ENCODE peak calls at places on chromosomes 13 and 19, in six cellular contexts. One of them, this sample, is unnamed.
A peak's percentile ranks its signal among the peaks of the same experiment; 100 is the strongest.

GRCh38 chr19:58330458-58330857 is 3.7 kb downstream of the ZSCAN22 start:
- DNase-seq in sigmoid colon: no peak
- DNase-seq in AG10803: peak; percentile 59
- DNase-seq in RWPE2: no peak
- DNase-seq in osteoblast: peak; percentile 96
- DNase-seq in choroid plexus epithelial cell: peak; percentile 71
- DNase-seq in this sample: no peak

GRCh38 chr13:98565726-98566577 is 11.0 kb downstream of the STK24 start:
- DNase-seq in sigmoid colon: peak; percentile 68
- DNase-seq in AG10803: no peak
- DNase-seq in RWPE2: no peak
- DNase-seq in osteoblast: peak; percentile 45
- DNase-seq in choroid plexus epithelial cell: no peak
- DNase-seq in this sample: no peak

GRCh38 chr19:48740705-48741030 is 258 bp upstream of the RASIP1 start:
- DNase-seq in sigmoid colon: no peak
- DNase-seq in AG10803: no peak
- DNase-seq in RWPE2: no peak
- DNase-seq in osteoblast: no peak
- DNase-seq in choroid plexus epithelial cell: no peak
- DNase-seq in this sample: no peak

GRCh38 chr13:51832471-51833152 is 12.4 kb downstream of the TMEM272 start:
- DNase-seq in sigmoid colon: no peak
- DNase-seq in AG10803: peak; percentile 35
- DNase-seq in RWPE2: no peak
- DNase-seq in osteoblast: peak; percentile 86
- DNase-seq in choroid plexus epithelial cell: peak; percentile 54
- DNase-seq in this sample: no peak

GRCh38 chr13:41465215-41465907 is 8.0 kb downstream of the RGCC start:
- DNase-seq in sigmoid colon: no peak
- DNase-seq in AG10803: peak; percentile 70
- DNase-seq in RWPE2: no peak
- DNase-seq in osteoblast: peak; percentile 95
- DNase-seq in choroid plexus epithelial cell: peak; percentile 81
- DNase-seq in this sample: peak; percentile 31

GRCh38 chr19:30373593-30373992 is 1.4 kb downstream of the ZNF536 start:
- DNase-seq in sigmoid colon: no peak
- DNase-seq in AG10803: no peak
- DNase-seq in RWPE2: no peak
- DNase-seq in osteoblast: no peak
- DNase-seq in choroid plexus epithelial cell: no peak
- DNase-seq in this sample: no peak

GRCh38 chr13:35179494-35179893 is 237.4 kb downstream of the NBEA start:
- DNase-seq in sigmoid colon: no peak
- DNase-seq in AG10803: peak; percentile 90
- DNase-seq in RWPE2: no peak
- DNase-seq in osteoblast: no peak
- DNase-seq in choroid plexus epithelial cell: peak; percentile 11
- DNase-seq in this sample: no peak

GRCh38 chr13:20141238-20142018 is 19.4 kb downstream of the GJA3 start:
- DNase-seq in sigmoid colon: no peak
- DNase-seq in AG10803: no peak
- DNase-seq in RWPE2: no peak
- DNase-seq in osteoblast: no peak
- DNase-seq in choroid plexus epithelial cell: no peak
- DNase-seq in this sample: no peak

GRCh38 chr13:59494560-59494970 is 669.2 kb downstream of the DIAPH3 start:
- DNase-seq in sigmoid colon: peak; percentile 66
- DNase-seq in AG10803: peak; percentile 40
- DNase-seq in RWPE2: no peak
- DNase-seq in osteoblast: no peak
- DNase-seq in choroid plexus epithelial cell: peak; percentile 94
- DNase-seq in this sample: peak; percentile 19

GRCh38 chr19:38684078-38684861 is 36.8 kb downstream of the ACTN4 start:
- DNase-seq in sigmoid colon: peak; percentile 91
- DNase-seq in AG10803: peak; percentile 93
- DNase-seq in RWPE2: peak; percentile 98
- DNase-seq in osteoblast: peak; percentile 93
- DNase-seq in choroid plexus epithelial cell: peak; percentile 90
- DNase-seq in this sample: peak; percentile 83
- TF ChIP-seq CTCF in sigmoid colon: no peak
- TF ChIP-seq CTCF in AG10803: peak; percentile 1
- TF ChIP-seq CTCF in RWPE2: no peak
- TF ChIP-seq CTCF in osteoblast: no peak
- TF ChIP-seq CTCF in choroid plexus epithelial cell: peak; percentile 15
- TF ChIP-seq CTCF in this sample: no peak

GRCh38 chr19:2274937-2275535 is 6.9 kb downstream of the PEAK3 start:
- DNase-seq in sigmoid colon: peak; percentile 83
- DNase-seq in AG10803: peak; percentile 67
- DNase-seq in RWPE2: no peak
- DNase-seq in osteoblast: peak; percentile 98
- DNase-seq in choroid plexus epithelial cell: peak; percentile 70
- DNase-seq in this sample: no peak
- H3K4me3 ChIP-seq in sigmoid colon: no peak overlapping the region
- H3K4me3 ChIP-seq in AG10803: no peak overlapping the region
- H3K4me3 ChIP-seq in RWPE2: no peak overlapping the region
- H3K4me3 ChIP-seq in osteoblast: no peak overlapping the region
- H3K4me3 ChIP-seq in choroid plexus epithelial cell: no peak overlapping the region
- H3K4me3 ChIP-seq in this sample: no peak overlapping the region

GRCh38 chr19:1601613-1602064 is 3.6 kb downstream of the UQCR11 start:
- DNase-seq in sigmoid colon: no peak
- DNase-seq in AG10803: no peak
- DNase-seq in RWPE2: no peak
- DNase-seq in osteoblast: no peak
- DNase-seq in choroid plexus epithelial cell: peak; percentile 15
- DNase-seq in this sample: no peak
- TF ChIP-seq CTCF in sigmoid colon: no peak
- TF ChIP-seq CTCF in AG10803: peak; percentile 10
- TF ChIP-seq CTCF in RWPE2: no peak
- TF ChIP-seq CTCF in osteoblast: no peak
- TF ChIP-seq CTCF in choroid plexus epithelial cell: peak; percentile 41
- TF ChIP-seq CTCF in this sample: no peak

DNA sequence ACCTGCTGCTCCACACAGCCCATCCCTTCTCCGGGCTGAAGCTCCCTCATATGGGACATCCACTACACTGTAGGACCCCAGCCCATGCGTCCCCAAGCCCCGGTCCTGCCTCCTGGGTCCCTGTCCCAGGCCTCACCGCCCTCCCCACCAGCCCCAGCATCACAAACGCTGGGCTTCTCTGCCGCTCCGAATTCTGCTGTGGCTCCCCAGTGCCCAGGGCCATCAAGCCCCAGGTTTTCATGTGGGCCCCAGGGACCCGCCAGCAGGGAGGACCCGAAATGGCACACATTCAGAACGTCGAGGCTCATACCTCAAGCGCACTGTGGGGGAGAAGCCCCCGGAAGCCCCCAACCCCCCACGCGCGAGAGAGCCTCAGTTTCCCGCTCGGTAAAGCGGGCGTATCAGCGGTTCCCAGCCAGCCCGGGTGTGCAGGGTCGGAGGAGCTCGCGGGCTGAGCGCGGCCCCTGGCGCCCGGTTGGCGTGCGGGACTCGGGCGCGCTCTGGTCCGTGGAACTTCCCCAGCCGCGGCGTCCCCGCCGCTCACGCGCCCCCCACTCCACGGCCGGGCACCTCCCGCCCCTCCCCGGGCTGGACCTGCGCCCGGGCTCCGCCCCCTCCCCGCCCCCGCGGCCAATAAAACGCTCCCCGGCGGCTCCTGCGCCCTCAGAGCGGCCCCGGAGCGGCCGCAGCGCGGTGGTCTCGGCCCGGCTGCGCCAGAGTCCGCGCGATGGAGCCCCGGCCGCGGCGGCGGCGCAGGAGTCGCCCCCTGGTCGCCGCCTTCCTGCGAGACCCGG is at the start of gene PLK5:
- DNase-seq in sigmoid colon: no peak
- DNase-seq in AG10803: no peak
- DNase-seq in RWPE2: no peak
- DNase-seq in osteoblast: peak; percentile 82
- DNase-seq in choroid plexus epithelial cell: no peak
- DNase-seq in this sample: no peak
- H3K4me3 ChIP-seq in sigmoid colon: peak within 1 kb of the TSS; percentile 36
- H3K4me3 ChIP-seq in AG10803: no peak within 1 kb of the TSS
- H3K4me3 ChIP-seq in RWPE2: no peak within 1 kb of the TSS
- H3K4me3 ChIP-seq in osteoblast: no peak within 1 kb of the TSS
- H3K4me3 ChIP-seq in choroid plexus epithelial cell: no peak within 1 kb of the TSS
- H3K4me3 ChIP-seq in this sample: no peak within 1 kb of the TSS

GRCh38 chr13:36815069-36815468 is 4.0 kb upstream of the RFXAP start:
- DNase-seq in sigmoid colon: no peak
- DNase-seq in AG10803: no peak
- DNase-seq in RWPE2: no peak
- DNase-seq in osteoblast: no peak
- DNase-seq in choroid plexus epithelial cell: no peak
- DNase-seq in this sample: no peak
- TF ChIP-seq CTCF in sigmoid colon: no peak
- TF ChIP-seq CTCF in AG10803: peak; percentile 51
- TF ChIP-seq CTCF in RWPE2: no peak
- TF ChIP-seq CTCF in osteoblast: peak; percentile 46
- TF ChIP-seq CTCF in choroid plexus epithelial cell: peak; percentile 42
- TF ChIP-seq CTCF in this sample: peak; percentile 30

GRCh38 chr13:40192516-40193257 is 473.8 kb downstream of the FOXO1 start:
- DNase-seq in sigmoid colon: no peak
- DNase-seq in AG10803: peak; percentile 18
- DNase-seq in RWPE2: no peak
- DNase-seq in osteoblast: no peak
- DNase-seq in choroid plexus epithelial cell: no peak
- DNase-seq in this sample: no peak
- H3K4me3 ChIP-seq in sigmoid colon: peak overlapping the region; percentile 12
- H3K4me3 ChIP-seq in AG10803: no peak overlapping the region
- H3K4me3 ChIP-seq in RWPE2: no peak overlapping the region
- H3K4me3 ChIP-seq in osteoblast: no peak overlapping the region
- H3K4me3 ChIP-seq in choroid plexus epithelial cell: no peak overlapping the region
- H3K4me3 ChIP-seq in this sample: no peak overlapping the region

GRCh38 chr19:40502647-40503046 is 35.8 kb downstream of the SPTBN4 start:
- DNase-seq in sigmoid colon: no peak
- DNase-seq in AG10803: no peak
- DNase-seq in RWPE2: no peak
- DNase-seq in osteoblast: peak; percentile 73
- DNase-seq in choroid plexus epithelial cell: peak; percentile 6
- DNase-seq in this sample: no peak
- TF ChIP-seq CTCF in sigmoid colon: no peak
- TF ChIP-seq CTCF in AG10803: no peak
- TF ChIP-seq CTCF in RWPE2: no peak
- TF ChIP-seq CTCF in osteoblast: no peak
- TF ChIP-seq CTCF in choroid plexus epithelial cell: peak; percentile 22
- TF ChIP-seq CTCF in this sample: no peak

GRCh38 chr19:17966115-17966455 is 822 bp upstream of the KCNN1 start:
- DNase-seq in sigmoid colon: no peak
- DNase-seq in AG10803: no peak
- DNase-seq in RWPE2: no peak
- DNase-seq in osteoblast: peak; percentile 84
- DNase-seq in choroid plexus epithelial cell: no peak
- DNase-seq in this sample: no peak

GRCh38 chr19:17967258-17968051 is 548 bp downstream of the KCNN1 start:
- DNase-seq in sigmoid colon: no peak
- DNase-seq in AG10803: no peak
- DNase-seq in RWPE2: no peak
- DNase-seq in osteoblast: peak; percentile 88
- DNase-seq in choroid plexus epithelial cell: no peak
- DNase-seq in this sample: no peak

GRCh38 chr19:17968376-17968775 is 1.5 kb downstream of the KCNN1 start:
- DNase-seq in sigmoid colon: no peak
- DNase-seq in AG10803: no peak
- DNase-seq in RWPE2: no peak
- DNase-seq in osteoblast: peak; percentile 85
- DNase-seq in choroid plexus epithelial cell: no peak
- DNase-seq in this sample: no peak

GRCh38 chr19:17965370-17966114 is 1.4 kb upstream of the KCNN1 start:
- DNase-seq in sigmoid colon: no peak
- DNase-seq in AG10803: no peak
- DNase-seq in RWPE2: no peak
- DNase-seq in osteoblast: peak; percentile 82
- DNase-seq in choroid plexus epithelial cell: no peak
- DNase-seq in this sample: no peak

DNA sequence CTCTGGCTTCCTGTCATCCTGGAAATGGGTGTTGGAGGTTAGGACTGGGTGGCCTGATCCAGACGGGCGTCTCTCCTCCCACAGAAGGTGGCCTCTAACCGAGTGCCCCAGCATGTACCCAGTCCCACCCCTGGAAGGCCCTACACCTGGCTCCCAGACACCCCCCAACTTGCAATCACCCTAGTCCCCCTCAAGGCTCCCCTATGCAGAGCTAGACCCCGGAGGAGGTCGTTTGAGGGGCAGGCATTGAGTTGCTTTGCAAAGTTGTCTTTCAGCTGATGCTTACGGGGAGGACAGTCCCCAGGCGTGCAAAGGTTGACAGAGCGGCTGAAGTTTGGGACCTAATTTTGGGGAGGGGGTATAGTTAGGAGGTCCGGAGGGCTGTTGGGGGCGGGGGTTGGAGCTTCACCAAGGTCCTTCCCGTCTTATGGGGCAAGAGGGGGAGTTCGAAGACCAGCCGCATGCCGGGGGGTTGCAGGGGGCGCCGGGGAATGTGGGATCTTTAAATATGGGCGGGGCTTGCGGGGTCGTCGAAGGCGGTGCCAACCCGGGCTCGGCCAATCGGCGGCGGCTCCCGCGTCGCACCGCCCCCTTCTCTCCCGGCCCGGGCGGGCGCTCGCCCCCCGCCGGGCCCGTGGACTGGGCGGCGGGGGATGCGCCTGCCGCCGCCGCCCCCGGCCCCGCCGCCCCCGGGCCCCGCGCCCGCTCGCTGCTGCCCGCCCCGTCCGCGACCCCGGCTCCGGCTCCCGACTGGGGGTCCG is at the start of gene KCNN1:
- DNase-seq in sigmoid colon: no peak
- DNase-seq in AG10803: no peak
- DNase-seq in RWPE2: no peak
- DNase-seq in osteoblast: peak; percentile 93
- DNase-seq in choroid plexus epithelial cell: no peak
- DNase-seq in this sample: no peak
- H3K4me3 ChIP-seq in sigmoid colon: peak within 1 kb of the TSS; percentile 28
- H3K4me3 ChIP-seq in AG10803: no peak within 1 kb of the TSS
- H3K4me3 ChIP-seq in RWPE2: peak within 1 kb of the TSS; percentile 13
- H3K4me3 ChIP-seq in osteoblast: no peak within 1 kb of the TSS
- H3K4me3 ChIP-seq in choroid plexus epithelial cell: no peak within 1 kb of the TSS
- H3K4me3 ChIP-seq in this sample: no peak within 1 kb of the TSS

GRCh38 chr19:45401815-45402468 is 2.9 kb downstream of the PPP1R13L start:
- DNase-seq in sigmoid colon: no peak
- DNase-seq in AG10803: no peak
- DNase-seq in RWPE2: no peak
- DNase-seq in osteoblast: no peak
- DNase-seq in choroid plexus epithelial cell: no peak
- DNase-seq in this sample: no peak

GRCh38 chr19:45403781-45404556 is 900 bp downstream of the PPP1R13L start:
- DNase-seq in sigmoid colon: peak; percentile 73
- DNase-seq in AG10803: peak; percentile 31
- DNase-seq in RWPE2: no peak
- DNase-seq in osteoblast: peak; percentile 73
- DNase-seq in choroid plexus epithelial cell: peak; percentile 54
- DNase-seq in this sample: no peak

GRCh38 chr19:45404557-45405434 is at the start of gene PPP1R13L:
- DNase-seq in sigmoid colon: peak; percentile 92
- DNase-seq in AG10803: peak; percentile 82
- DNase-seq in RWPE2: peak; percentile 97
- DNase-seq in osteoblast: peak; percentile 68
- DNase-seq in choroid plexus epithelial cell: peak; percentile 85
- DNase-seq in this sample: no peak

GRCh38 chr19:45403272-45403671 is 1.6 kb downstream of the PPP1R13L start:
- DNase-seq in sigmoid colon: no peak
- DNase-seq in AG10803: no peak
- DNase-seq in RWPE2: no peak
- DNase-seq in osteoblast: no peak
- DNase-seq in choroid plexus epithelial cell: no peak
- DNase-seq in this sample: no peak

GRCh38 chr19:45402469-45403070 is 2.3 kb downstream of the PPP1R13L start:
- DNase-seq in sigmoid colon: peak; percentile 66
- DNase-seq in AG10803: peak; percentile 44
- DNase-seq in RWPE2: peak; percentile 88
- DNase-seq in osteoblast: peak; percentile 91
- DNase-seq in choroid plexus epithelial cell: no peak
- DNase-seq in this sample: no peak
- TF ChIP-seq CTCF in sigmoid colon: no peak
- TF ChIP-seq CTCF in AG10803: peak; percentile 44
- TF ChIP-seq CTCF in RWPE2: peak; percentile 83
- TF ChIP-seq CTCF in osteoblast: peak; percentile 31
- TF ChIP-seq CTCF in choroid plexus epithelial cell: no peak
- TF ChIP-seq CTCF in this sample: no peak